ENCODE peak calls at places on chromosomes 6 and 20, in nine cellular contexts. F, L, O, V, C, Q, R, N and I are unnamed samples.

GRCh38 chr6:151695181-151695580 is 112.3 kb upstream of the ESR1 start:
- ATAC-seq in F (no peak), L (no peak), O (no peak), V (peak; percentile 91), C (no peak), Q (no peak), R (no peak), N (no peak), I (peak; percentile 63)

GRCh38 chr6:154721460-154721859 is 11.8 kb upstream of the SCAF8 start:
- ATAC-seq in F (peak; percentile 36), L (no peak), O (no peak), V (peak; percentile 84), C (no peak), Q (no peak), R (no peak), N (peak; percentile 23), I (no peak)

GRCh38 chr20:60694763-60695162 is 557.3 kb upstream of the CDH4 start:
- ATAC-seq in F (peak; percentile 57), L (no peak), O (no peak), V (peak; percentile 68), C (no peak), Q (no peak), R (no peak), N (peak; percentile 84), I (no peak)

GRCh38 chr6:152566040-152566875 is 70.9 kb downstream of the SYNE1 start:
- ATAC-seq in F (no peak), L (no peak), O (no peak), V (no peak), C (no peak), Q (no peak), R (no peak), N (no peak), I (no peak)

GRCh38 chr6:109202409-109203264 is 107.3 kb downstream of the CEP57L1 start:
- ATAC-seq in F (peak; percentile 94), L (no peak), O (no peak), V (no peak), C (no peak), Q (no peak), R (no peak), N (peak; percentile 95), I (no peak)

GRCh38 chr6:160069050-160069454 is 52.6 kb upstream of the SLC22A1 start:
- ATAC-seq in F (peak; percentile 51), L (peak; percentile 83), O (no peak), V (no peak), C (no peak), Q (peak; percentile 95), R (no peak), N (peak; percentile 55), I (peak; percentile 41)

GRCh38 chr6:151101116-151101810 is 138.5 kb upstream of the AKAP12 start:
- ATAC-seq in F (no peak), L (no peak), O (peak; percentile 63), V (no peak), C (no peak), Q (no peak), R (no peak), N (no peak), I (no peak)

GRCh38 chr6:37877373-37878149 is 58.0 kb downstream of the ZFAND3 start:
- ATAC-seq in F (no peak), L (no peak), O (peak; percentile 29), V (no peak), C (peak; percentile 36), Q (no peak), R (no peak), N (peak; percentile 75), I (no peak)